ENCODE peak calls at places on chromosomes 6 and 20, in ten cellular contexts. I is putamen; A is heart right ventricle; N is astrocyte of the cerebellum; L is NCI-H1092 treated with DMSO at 0.1 percent for 48 hours; S is activated naive CD4-positive, alpha-beta T cell; F is substantia nigra; X is iris pigment epithelial cell; B is mucosa of gallbladder; M is kidney epithelial cell. Y is an unnamed sample.

GRCh38 chr6:154754152-154754551 is 20.9 kb downstream of the SCAF8 start:
- DNase-seq in A (no peak), M (no peak), B (no peak), F (no peak), S (no peak), N (peak), I (no peak), L (no peak), X (peak), Y (peak)

GRCh38 chr6:154894903-154895302 is 100.2 kb upstream of the TIAM2 start:
- DNase-seq in F (no peak), L (no peak), B (no peak), I (no peak), S (no peak), X (no peak), N (no peak), A (no peak), M (no peak), Y (no peak)

GRCh38 chr6:129696843-129697242 is 13.1 kb downstream of the ARHGAP18 start:
- DNase-seq in B (no peak), S (no peak), F (no peak), L (no peak), I (no peak), N (no peak), M (no peak), X (no peak), A (no peak), Y (no peak)

GRCh38 chr6:53737746-53738145 is 57.1 kb upstream of the LRRC1 start:
- DNase-seq in X (peak), L (no peak), B (no peak), M (no peak), S (no peak), I (no peak), F (no peak), N (no peak), A (no peak), Y (no peak)

GRCh38 chr6:139152088-139152891 is 17.4 kb downstream of the HECA start:
- DNase-seq in L (no peak), F (no peak), B (no peak), I (no peak), M (no peak), S (no peak), X (peak), N (no peak), A (no peak), Y (no peak)

GRCh38 chr20:58697201-58697866 is 4.7 kb downstream of the NPEPL1 start:
- DNase-seq in X (no peak), F (no peak), L (no peak), M (no peak), S (no peak), B (no peak), I (no peak), N (no peak), A (no peak), Y (no peak)

GRCh38 chr20:13119583-13119982 is 101.5 kb upstream of the ISM1 start:
- DNase-seq in A (peak), X (peak), L (peak), M (no peak), F (no peak), B (peak), N (peak), S (peak), I (peak), Y (peak)

GRCh38 chr20:34331838-34332237 is 28.7 kb upstream of the AHCY start:
- DNase-seq in X (no peak), M (no peak), A (no peak), L (no peak), F (no peak), I (no peak), S (no peak), B (no peak), N (no peak), Y (no peak)

GRCh38 chr6:98787961-98788360 is 46.4 kb upstream of the POU3F2 start:
- DNase-seq in N (no peak), X (no peak), A (no peak), S (no peak), L (peak), B (no peak), I (peak), M (no peak), F (no peak), Y (no peak)

GRCh38 chr6:493840-494239 is 102.3 kb downstream of the IRF4 start:
- DNase-seq in M (no peak), B (no peak), F (no peak), L (no peak), S (no peak), A (no peak), X (no peak), I (no peak), N (no peak), Y (no peak)

GRCh38 chr20:35199696-35200095 is 26.8 kb upstream of the MMP24 start:
- DNase-seq in F (no peak), S (no peak), L (no peak), M (no peak), I (no peak), A (no peak), X (peak), N (no peak), B (no peak), Y (peak)

GRCh38 chr6:64221776-64222175 is 586.2 kb downstream of the PHF3 start:
- DNase-seq in A (no peak), L (no peak), N (no peak), F (no peak), S (no peak), I (no peak), M (no peak), B (no peak), X (peak), Y (no peak)

GRCh38 chr6:44356432-44356950 is 14.0 kb downstream of the SPATS1 start:
- DNase-seq in L (no peak), N (no peak), F (no peak), X (no peak), M (no peak), I (no peak), B (no peak), A (no peak), S (no peak), Y (no peak)

GRCh38 chr6:32852844-32853540 is 512 bp downstream of the TAP1 start:
- DNase-seq in L (no peak), N (no peak), A (peak), M (no peak), X (peak), S (peak), I (peak), B (peak), F (no peak), Y (no peak)

GRCh38 chr6:104286641-104287040 is 573.1 kb downstream of the HACE1 start:
- DNase-seq in S (no peak), B (no peak), F (no peak), M (no peak), I (no peak), A (no peak), N (no peak), L (no peak), X (no peak), Y (no peak)